ENCODE peak calls at places on chromosomes 11 and 22, in eight cellular contexts. U, M, S, B, V, Z, R and G are unnamed samples.

GRCh38 chr11:69931994-69932910 is 113.0 kb upstream of the FGF3 start:
- DNase-seq in U (no peak), M (no peak), S (no peak), B (no peak), V (no peak), Z (no peak), R (no peak), G (no peak)

GRCh38 chr11:101686514-101686913 is 102.7 kb upstream of the TRPC6 start:
- DNase-seq in U (no peak), M (no peak), S (peak; percentile 31), B (peak; percentile 90), V (peak; percentile 95), Z (peak; percentile 19), R (no peak), G (peak; percentile 65)

GRCh38 chr11:113514856-113515255 is 39.7 kb upstream of the DRD2 start:
- DNase-seq in U (no peak), M (no peak), S (no peak), B (no peak), V (no peak), Z (no peak), R (no peak), G (no peak)

GRCh38 chr22:31199187-31199586 is 12.9 kb upstream of the LIMK2 start:
- DNase-seq in U (no peak), M (no peak), S (no peak), B (no peak), V (no peak), Z (no peak), R (no peak), G (no peak)

GRCh38 chr11:126790550-126790981 is 210.0 kb downstream of the KIRREL3 start:
- DNase-seq in U (peak; percentile 61), M (no peak), S (no peak), B (peak; percentile 98), V (peak; percentile 64), Z (peak; percentile 90), R (no peak), G (peak; percentile 89)

GRCh38 chr11:102451693-102452460 is 688 bp downstream of the TMEM123 start:
- DNase-seq in U (no peak), M (peak; percentile 72), S (peak; percentile 22), B (peak; percentile 49), V (peak; percentile 11), Z (no peak), R (peak; percentile 81), G (peak; percentile 51)

GRCh38 chr11:26987726-26988125 is 6.2 kb upstream of the FIBIN start:
- DNase-seq in U (no peak), M (no peak), S (no peak), B (no peak), V (no peak), Z (no peak), R (no peak), G (no peak)

GRCh38 chr22:20405291-20405930 is 11.5 kb downstream of the ZNF74 start:
- DNase-seq in U (no peak), M (no peak), S (no peak), B (no peak), V (no peak), Z (no peak), R (no peak), G (no peak)

GRCh38 chr11:124409906-124410305 is 11.1 kb upstream of the OR8B3 start:
- DNase-seq in U (no peak), M (no peak), S (no peak), B (no peak), V (no peak), Z (no peak), R (no peak), G (no peak)

GRCh38 chr11:111582163-111582562 is 20.1 kb upstream of the SIK2 start:
- DNase-seq in U (no peak), M (no peak), S (no peak), B (no peak), V (no peak), Z (no peak), R (no peak), G (no peak)

GRCh38 chr11:70551323-70552166 is 153.2 kb downstream of the CTTN start:
- DNase-seq in U (no peak), M (no peak), S (no peak), B (peak; percentile 87), V (no peak), Z (no peak), R (no peak), G (no peak)

GRCh38 chr11:122226810-122227379 is 110.9 kb upstream of the BLID start:
- DNase-seq in U (peak; percentile 54), M (no peak), S (no peak), B (peak; percentile 86), V (no peak), Z (no peak), R (no peak), G (peak; percentile 67)

GRCh38 chr11:17992916-17993315 is 19.9 kb downstream of the SERGEF start:
- DNase-seq in U (no peak), M (no peak), S (no peak), B (no peak), V (no peak), Z (no peak), R (no peak), G (no peak)

GRCh38 chr11:35363246-35364100 is 55.9 kb downstream of the SLC1A2 start:
- DNase-seq in U (no peak), M (no peak), S (no peak), B (no peak), V (no peak), Z (no peak), R (no peak), G (no peak)

GRCh38 chr11:73951797-73952196 is 971 bp downstream of the DNAJB13 start:
- DNase-seq in U (no peak), M (no peak), S (no peak), B (peak; percentile 82), V (no peak), Z (no peak), R (no peak), G (no peak)

GRCh38 chr11:118437736-118438125 is 1.4 kb downstream of the KMT2A start:
- DNase-seq in U (no peak), M (no peak), S (no peak), B (peak; percentile 15), V (no peak), Z (no peak), R (peak; percentile 38), G (no peak)

GRCh38 chr11:44709281-44709562 is 17.5 kb upstream of the TSPAN18 start:
- DNase-seq in U (no peak), M (no peak), S (no peak), B (no peak), V (no peak), Z (no peak), R (no peak), G (no peak)

DNA sequence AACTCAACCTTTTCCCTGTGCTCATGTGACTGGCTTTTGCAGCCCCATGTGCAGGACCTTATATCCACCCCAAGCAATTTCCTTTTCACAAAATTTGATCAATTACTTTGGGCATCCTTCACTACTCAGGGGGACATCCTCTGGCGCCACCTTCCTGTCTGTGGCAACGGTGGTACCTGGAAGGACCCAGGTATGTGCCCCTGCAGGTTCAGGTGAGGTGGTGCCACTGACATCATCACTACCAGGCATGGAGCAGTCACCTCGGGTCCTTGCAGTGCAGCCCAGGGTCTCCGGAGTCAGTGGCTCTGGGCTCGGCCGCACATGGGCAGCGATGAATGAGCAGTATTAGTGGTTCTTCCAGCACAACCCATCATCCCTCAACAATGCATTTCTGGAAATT is 37.7 kb upstream of the B3GAT1 start:
- DNase-seq in U (no peak), M (no peak), S (no peak), B (no peak), V (no peak), Z (no peak), R (no peak), G (no peak)
- TF ChIP-seq CTCF in U (no peak), M (no peak), S (no peak), B (no peak), V (no peak), Z (no peak), R (no peak), G (no peak)

DNA sequence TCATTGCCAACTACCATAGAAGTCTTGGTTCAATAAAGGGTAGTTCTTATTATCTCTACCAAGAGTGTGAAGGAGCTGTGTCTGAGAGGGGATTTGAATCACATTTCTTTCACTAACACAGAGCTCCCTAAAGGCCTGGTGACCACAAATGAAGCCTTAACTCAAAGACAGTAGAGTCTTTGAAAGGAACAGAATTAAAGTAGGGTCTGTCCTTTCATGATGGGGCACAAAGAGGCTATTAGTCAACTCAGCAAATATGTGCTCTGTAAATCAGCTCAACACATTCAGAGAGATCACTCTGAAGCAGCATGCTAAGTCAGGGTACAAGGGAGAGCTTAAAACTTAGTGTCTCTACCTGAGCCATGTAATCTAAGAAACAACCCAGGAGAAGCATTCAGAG is 212.4 kb upstream of the SYN3 start:
- DNase-seq in U (no peak), M (no peak), S (no peak), B (no peak), V (no peak), Z (no peak), R (no peak), G (no peak)
- TF ChIP-seq CTCF in U (no peak), M (no peak), S (no peak), B (no peak), V (no peak), Z (no peak), R (no peak), G (no peak)

GRCh38 chr22:23750744-23751440 is at the start of gene ZNF70:
- DNase-seq in U (no peak), M (peak; percentile 46), S (peak; percentile 59), B (peak; percentile 77), V (peak; percentile 42), Z (no peak), R (peak; percentile 85), G (peak; percentile 76)
- TF ChIP-seq CTCF in U (peak; percentile 9), M (peak; percentile 36), S (peak; percentile 10), B (no peak), V (peak; percentile 47), Z (peak; percentile 30), R (no peak), G (peak; percentile 29)

DNA sequence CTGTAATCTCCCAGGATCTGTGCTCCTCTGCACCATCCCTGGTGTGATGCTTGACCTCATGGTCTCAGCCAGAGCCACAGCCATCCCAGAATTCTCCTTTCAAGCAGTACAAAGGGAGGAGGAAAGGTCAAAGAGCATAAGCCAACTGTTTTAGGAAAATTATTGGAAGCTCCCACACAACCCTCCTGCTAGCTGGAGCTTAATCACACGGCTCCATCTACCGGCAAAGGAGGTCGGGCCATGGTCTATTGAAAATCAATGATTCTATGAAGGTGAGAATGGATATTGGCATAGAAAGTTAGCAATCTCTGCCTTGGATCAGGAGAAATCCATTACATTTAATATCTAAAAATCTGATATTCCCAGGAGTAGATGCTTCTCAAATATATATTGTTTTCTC is 259.5 kb downstream of the NTM start:
- DNase-seq in U (no peak), M (no peak), S (no peak), B (no peak), V (no peak), Z (no peak), R (no peak), G (no peak)
- TF ChIP-seq CTCF in U (no peak), M (no peak), S (no peak), B (no peak), V (peak; percentile 70), Z (peak; percentile 2), R (no peak), G (peak; percentile 41)